ENCODE peak calls at places on chromosomes 4 and X, in eight cellular contexts. A is T-helper 9 cell; D is non-pigmented ciliary epithelial cell; Y is MCF 10A; X is NCI-H2081; U is endothelial cell; O is NCI-H1105; W is activated naive CD4-positive, alpha-beta T cell. B is an unnamed sample.
A peak's percentile ranks its signal among the peaks of the same experiment; 100 is the strongest.

GRCh38 chr4:3473251-3473942 is 10.3 kb downstream of the DOK7 start:
- DNase-seq in U (no peak), Y (no peak), O (no peak), W (no peak), A (no peak), X (no peak), D (no peak), B (no peak)

GRCh38 chr4:55345980-55346850 is at the start of gene SRD5A3:
- DNase-seq in W (peak; percentile 53), Y (peak; percentile 83), D (no peak), U (peak; percentile 93), X (peak; percentile 71), A (peak; percentile 78), O (peak; percentile 38), B (peak; percentile 84)

GRCh38 chr4:182925298-182925738 is 8.1 kb upstream of the DCTD start:
- DNase-seq in W (peak; percentile 11), U (peak; percentile 57), Y (peak; percentile 45), D (peak; percentile 40), X (peak; percentile 81), A (peak; percentile 29), O (no peak), B (peak; percentile 81)

GRCh38 chrX:76253432-76253831 is 80.6 kb downstream of the PBDC1 start:
- DNase-seq in W (no peak), Y (peak; percentile 66), D (peak; percentile 1), X (peak; percentile 1), U (peak; percentile 34), A (peak; percentile 8), O (peak; percentile 6), B (peak; percentile 49)

GRCh38 chr4:59388359-59388758 is 1811.8 kb upstream of the ADGRL3 start:
- DNase-seq in Y (no peak), O (no peak), A (no peak), D (no peak), U (no peak), X (no peak), W (no peak), B (no peak)

GRCh38 chr4:112279882-112280315 is 5.8 kb downstream of the TIFA start:
- DNase-seq in W (no peak), X (no peak), O (no peak), A (no peak), U (no peak), Y (peak; percentile 50), D (no peak), B (no peak)

GRCh38 chr4:155906554-155907247 is 3.2 kb downstream of the TDO2 start:
- DNase-seq in D (peak; percentile 93), Y (peak; percentile 94), X (peak; percentile 18), A (no peak), W (no peak), O (peak; percentile 35), U (no peak), B (no peak)

GRCh38 chrX:45623266-45623665 is 422.6 kb upstream of the DIPK2B start:
- DNase-seq in X (peak; percentile 38), W (no peak), O (no peak), U (no peak), D (peak; percentile 53), Y (peak; percentile 52), A (no peak), B (peak; percentile 20)

GRCh38 chrX:8484360-8484759 is 19.7 kb downstream of the VCX3B start:
- DNase-seq in A (no peak), X (peak; percentile 9), Y (no peak), W (no peak), U (no peak), D (no peak), O (no peak), B (no peak)

GRCh38 chr4:139278450-139278849 is 1.6 kb downstream of the MGARP start:
- DNase-seq in O (no peak), D (no peak), W (no peak), A (no peak), Y (no peak), X (no peak), U (no peak), B (no peak)

GRCh38 chrX:152641996-152642395 is 4.3 kb downstream of the GABRQ start:
- DNase-seq in Y (peak; percentile 26), D (no peak), X (no peak), A (no peak), U (peak; percentile 34), W (no peak), O (no peak), B (no peak)

GRCh38 chr4:175720722-175721121 is 91.3 kb downstream of the GPM6A start:
- DNase-seq in X (no peak), D (no peak), A (no peak), U (no peak), Y (no peak), O (no peak), W (no peak), B (no peak)

GRCh38 chrX:107825698-107826285 is at the start of gene MID2:
- DNase-seq in A (peak; percentile 30), Y (peak; percentile 72), D (no peak), W (no peak), X (peak; percentile 50), U (peak; percentile 21), O (peak; percentile 23), B (peak; percentile 14)

GRCh38 chr4:37661643-37662221 is 24.4 kb downstream of the RELL1 start:
- DNase-seq in Y (peak; percentile 29), D (no peak), A (no peak), O (no peak), U (no peak), X (no peak), W (no peak), B (no peak)

B was measured in NCI-H146.